ENCODE peak calls at places on chromosomes 4 and X, in ten cellular contexts. A, N, I, G, T, R, P, W, V and J are unnamed samples.

GRCh38 chrX:48826135-48826875 is at the start of gene ERAS:
- DNase-seq in A (no peak), N (no peak), I (no peak), G (no peak), T (no peak), R (no peak), P (no peak), W (no peak), V (no peak), J (no peak)

GRCh38 chr4:38128478-38129451 is 168.6 kb downstream of the PTTG2 start:
- DNase-seq in A (peak; percentile 100), N (peak; percentile 56), I (peak; percentile 49), G (peak; percentile 78), T (no peak), R (peak; percentile 18), P (peak; percentile 93), W (peak; percentile 89), V (peak; percentile 42), J (no peak)

GRCh38 chrX:103571121-103571520 is 14.2 kb upstream of the TCEAL4 start:
- DNase-seq in A (no peak), N (no peak), I (no peak), G (no peak), T (no peak), R (no peak), P (no peak), W (no peak), V (no peak), J (no peak)

GRCh38 chrX:2502668-2503519 is 2.1 kb upstream of the DHRSX start:
- DNase-seq in A (no peak), N (no peak), I (peak; percentile 34), G (no peak), T (no peak), R (no peak), P (peak; percentile 39), W (peak; percentile 18), V (no peak), J (no peak)

GRCh38 chrX:152600853-152601635 is 36.7 kb upstream of the GABRQ start:
- DNase-seq in A (no peak), N (peak; percentile 20), I (no peak), G (peak; percentile 47), T (peak; percentile 36), R (peak; percentile 75), P (no peak), W (no peak), V (no peak), J (no peak)

GRCh38 chr4:67871867-67872266 is 11.9 kb downstream of the TMPRSS11D start:
- DNase-seq in A (peak; percentile 58), N (peak; percentile 44), I (no peak), G (no peak), T (no peak), R (peak; percentile 33), P (peak; percentile 70), W (peak; percentile 61), V (peak; percentile 37), J (peak; percentile 22)

GRCh38 chrX:135477576-135477975 is 42.9 kb upstream of the INTS6L start:
- DNase-seq in A (peak; percentile 61), N (peak; percentile 63), I (peak; percentile 44), G (peak; percentile 79), T (peak; percentile 38), R (peak; percentile 75), P (peak; percentile 55), W (peak; percentile 49), V (peak; percentile 29), J (peak; percentile 32)

GRCh38 chrX:18931972-18932371 is 51.9 kb downstream of the PHKA2 start:
- DNase-seq in A (no peak), N (peak; percentile 7), I (peak; percentile 20), G (peak; percentile 51), T (peak; percentile 14), R (peak; percentile 70), P (peak; percentile 44), W (peak; percentile 30), V (no peak), J (peak; percentile 50)

GRCh38 chr4:153198739-153199138 is 5.5 kb upstream of the TRIM2 start:
- DNase-seq in A (no peak), N (no peak), I (no peak), G (no peak), T (no peak), R (no peak), P (peak; percentile 10), W (no peak), V (no peak), J (no peak)

GRCh38 chr4:73853246-73853704 is at the start of gene PF4V1:
- DNase-seq in A (no peak), N (peak; percentile 40), I (peak; percentile 27), G (peak; percentile 93), T (no peak), R (peak; percentile 51), P (peak; percentile 61), W (no peak), V (no peak), J (no peak)

GRCh38 chr4:10608501-10609219 is 75.9 kb downstream of the CLNK start:
- DNase-seq in A (no peak), N (peak; percentile 56), I (no peak), G (no peak), T (no peak), R (no peak), P (no peak), W (peak; percentile 18), V (no peak), J (no peak)

GRCh38 chr4:95572304-95572991 is 23.7 kb upstream of the UNC5C start:
- DNase-seq in A (peak; percentile 50), N (peak; percentile 5), I (peak; percentile 38), G (peak; percentile 72), T (no peak), R (no peak), P (no peak), W (no peak), V (no peak), J (no peak)

GRCh38 chr4:153950100-153950979 is 161.5 kb upstream of the SFRP2 start:
- DNase-seq in A (peak; percentile 3), N (peak; percentile 35), I (peak; percentile 26), G (no peak), T (no peak), R (no peak), P (no peak), W (no peak), V (no peak), J (no peak)

GRCh38 chr4:183478926-183479325 is 25.9 kb upstream of the ING2 start:
- DNase-seq in A (no peak), N (no peak), I (no peak), G (no peak), T (no peak), R (no peak), P (peak; percentile 65), W (no peak), V (no peak), J (no peak)

GRCh38 chr4:38867478-38868054 is at the start of gene FAM114A1:
- DNase-seq in A (peak; percentile 70), N (peak; percentile 83), I (peak; percentile 89), G (peak; percentile 88), T (peak; percentile 41), R (peak; percentile 79), P (peak; percentile 95), W (peak; percentile 80), V (no peak), J (no peak)

GRCh38 chrX:2391869-2392606 is 108.7 kb downstream of the DHRSX start:
- DNase-seq in A (peak; percentile 93), N (peak; percentile 96), I (no peak), G (peak; percentile 94), T (no peak), R (no peak), P (peak; percentile 64), W (peak; percentile 82), V (peak; percentile 94), J (no peak)

GRCh38 chrX:70998402-70999027 is 67.6 kb upstream of the SLC7A3 start:
- DNase-seq in A (peak; percentile 84), N (peak; percentile 65), I (peak; percentile 19), G (peak; percentile 67), T (peak; percentile 26), R (peak; percentile 69), P (peak; percentile 30), W (peak; percentile 47), V (no peak), J (no peak)

GRCh38 chr4:84511703-84512102 is 12.6 kb upstream of the NKX6-1 start:
- DNase-seq in A (peak; percentile 36), N (no peak), I (no peak), G (no peak), T (no peak), R (no peak), P (no peak), W (no peak), V (no peak), J (no peak)

GRCh38 chrX:13082286-13083065 is 38.1 kb upstream of the FAM9C start:
- DNase-seq in A (no peak), N (no peak), I (no peak), G (no peak), T (no peak), R (no peak), P (no peak), W (no peak), V (no peak), J (no peak)
- H3K9ac ChIP-seq in A (no peak overlapping the region), N (no peak overlapping the region), I (no peak overlapping the region), G (no peak overlapping the region), T (no peak overlapping the region), R (no peak overlapping the region), P (no peak overlapping the region), W (peak overlapping the region; percentile 69), V (no peak overlapping the region), J (no peak overlapping the region)

DNA sequence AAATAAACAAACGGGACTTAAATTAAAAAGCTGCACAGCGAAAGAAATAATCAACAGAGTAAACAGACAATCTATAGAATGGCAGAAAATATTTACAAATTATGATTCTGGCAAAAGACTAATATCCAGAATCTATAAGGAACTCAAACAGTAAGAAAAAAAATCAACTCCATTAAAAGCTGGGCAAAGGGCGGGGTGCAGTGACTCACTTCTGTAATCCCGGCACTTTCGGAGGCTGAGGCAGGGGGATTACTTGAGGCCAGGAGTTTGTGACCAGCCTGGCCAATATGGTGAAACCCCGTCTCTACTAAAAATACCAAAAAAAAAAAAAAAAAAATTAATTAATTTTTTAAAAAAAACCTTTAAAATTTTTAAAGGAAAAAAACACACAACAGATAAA is 109.0 kb downstream of the ATP11C start:
- DNase-seq in A (no peak), N (peak; percentile 41), I (no peak), G (no peak), T (no peak), R (no peak), P (peak; percentile 9), W (peak; percentile 25), V (no peak), J (no peak)
- H3K9ac ChIP-seq in A (no peak overlapping the region), N (no peak overlapping the region), I (no peak overlapping the region), G (no peak overlapping the region), T (no peak overlapping the region), R (no peak overlapping the region), P (no peak overlapping the region), W (no peak overlapping the region), V (no peak overlapping the region), J (no peak overlapping the region)

GRCh38 chr4:115233600-115233999 is 120.2 kb upstream of the NDST4 start:
- DNase-seq in A (no peak), N (no peak), I (no peak), G (no peak), T (no peak), R (no peak), P (no peak), W (no peak), V (no peak), J (peak; percentile 92)
- H3K9ac ChIP-seq in A (no peak overlapping the region), N (no peak overlapping the region), I (no peak overlapping the region), G (no peak overlapping the region), T (no peak overlapping the region), R (no peak overlapping the region), P (no peak overlapping the region), W (no peak overlapping the region), V (no peak overlapping the region), J (peak overlapping the region; percentile 49)

DNA sequence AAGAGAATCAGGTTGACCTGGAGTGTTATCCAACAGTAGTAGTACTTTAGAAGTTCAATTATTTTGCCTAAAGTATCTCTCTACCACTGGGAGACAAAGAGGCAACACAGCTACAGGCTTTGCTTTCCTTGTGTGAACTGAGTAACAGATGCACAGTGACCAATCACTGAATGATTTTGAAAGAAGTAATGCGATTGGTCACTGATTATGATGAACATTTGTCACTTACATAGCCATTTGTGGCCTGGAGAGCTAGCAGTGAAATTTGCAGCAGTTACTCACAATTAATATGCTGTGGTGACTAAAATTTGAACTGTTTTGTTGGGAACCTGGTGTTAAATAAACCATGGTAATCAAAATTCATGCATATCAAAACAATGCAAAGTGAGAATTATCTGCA is 508.7 kb upstream of the DIPK2B start:
- DNase-seq in A (peak; percentile 38), N (peak; percentile 22), I (no peak), G (no peak), T (no peak), R (no peak), P (peak; percentile 47), W (peak; percentile 44), V (no peak), J (no peak)
- H3K9ac ChIP-seq in A (peak overlapping the region; percentile 47), N (no peak overlapping the region), I (no peak overlapping the region), G (no peak overlapping the region), T (no peak overlapping the region), R (no peak overlapping the region), P (peak overlapping the region; percentile 62), W (peak overlapping the region; percentile 7), V (peak overlapping the region; percentile 71), J (no peak overlapping the region)